ENCODE peak calls at places on chromosome 10, in ten cellular contexts. One of them, this sample, is unnamed.

GRCh38 chr10:86535057-86535882 is 13.7 kb upstream of the WAPL start:
- DNase-seq in cardiac muscle cell: peak; percentile 39
- DNase-seq in PC-9: peak; percentile 74
- DNase-seq in astrocyte: no peak
- DNase-seq in ovary: peak; percentile 50
- DNase-seq in psoas muscle: peak; percentile 89
- DNase-seq in H9: peak; percentile 83
- DNase-seq in fibroblast of lung: peak; percentile 23
- DNase-seq in lower lobe of right lung: peak; percentile 91
- DNase-seq in heart right ventricle: peak; percentile 78
- DNase-seq in this sample: peak; percentile 84

GRCh38 chr10:87675396-87676376 is 16.0 kb downstream of the PAPSS2 start:
- DNase-seq in astrocyte: peak; percentile 95
- DNase-seq in ovary: no peak
- DNase-seq in heart right ventricle: no peak
- DNase-seq in fibroblast of lung: peak; percentile 97
- DNase-seq in cardiac muscle cell: peak; percentile 80
- DNase-seq in lower lobe of right lung: no peak
- DNase-seq in PC-9: no peak
- DNase-seq in psoas muscle: no peak
- DNase-seq in H9: no peak
- DNase-seq in this sample: no peak

GRCh38 chr10:61779950-61780659 is 117.4 kb downstream of the CABCOCO1 start:
- DNase-seq in psoas muscle: peak; percentile 38
- DNase-seq in ovary: no peak
- DNase-seq in PC-9: peak; percentile 68
- DNase-seq in lower lobe of right lung: peak; percentile 51
- DNase-seq in astrocyte: peak; percentile 93
- DNase-seq in fibroblast of lung: peak; percentile 94
- DNase-seq in heart right ventricle: peak; percentile 29
- DNase-seq in cardiac muscle cell: peak; percentile 93
- DNase-seq in H9: no peak
- DNase-seq in this sample: peak; percentile 62

GRCh38 chr10:78952686-78953085 is 116.1 kb upstream of the ZMIZ1 start:
- DNase-seq in astrocyte: peak; percentile 81
- DNase-seq in cardiac muscle cell: peak; percentile 91
- DNase-seq in ovary: peak; percentile 74
- DNase-seq in heart right ventricle: peak; percentile 40
- DNase-seq in psoas muscle: peak; percentile 75
- DNase-seq in lower lobe of right lung: no peak
- DNase-seq in PC-9: no peak
- DNase-seq in H9: no peak
- DNase-seq in fibroblast of lung: peak; percentile 85
- DNase-seq in this sample: peak; percentile 84

GRCh38 chr10:116831086-116831485 is 18.2 kb upstream of the ENO4 start:
- DNase-seq in fibroblast of lung: no peak
- DNase-seq in lower lobe of right lung: no peak
- DNase-seq in psoas muscle: no peak
- DNase-seq in astrocyte: no peak
- DNase-seq in heart right ventricle: no peak
- DNase-seq in cardiac muscle cell: no peak
- DNase-seq in PC-9: no peak
- DNase-seq in ovary: no peak
- DNase-seq in H9: no peak
- DNase-seq in this sample: no peak

GRCh38 chr10:117543999-117544728 is 1.6 kb downstream of the EMX2 start:
- DNase-seq in cardiac muscle cell: no peak
- DNase-seq in ovary: no peak
- DNase-seq in psoas muscle: no peak
- DNase-seq in lower lobe of right lung: no peak
- DNase-seq in heart right ventricle: no peak
- DNase-seq in H9: peak; percentile 39
- DNase-seq in PC-9: no peak
- DNase-seq in fibroblast of lung: no peak
- DNase-seq in astrocyte: no peak
- DNase-seq in this sample: no peak

GRCh38 chr10:3996697-3997096 is 211.7 kb upstream of the KLF6 start:
- DNase-seq in lower lobe of right lung: no peak
- DNase-seq in astrocyte: no peak
- DNase-seq in fibroblast of lung: no peak
- DNase-seq in PC-9: no peak
- DNase-seq in psoas muscle: no peak
- DNase-seq in heart right ventricle: no peak
- DNase-seq in H9: no peak
- DNase-seq in cardiac muscle cell: no peak
- DNase-seq in ovary: no peak
- DNase-seq in this sample: no peak

GRCh38 chr10:60388709-60389241 is 900 bp downstream of the ANK3 start:
- DNase-seq in ovary: no peak
- DNase-seq in H9: no peak
- DNase-seq in heart right ventricle: no peak
- DNase-seq in fibroblast of lung: no peak
- DNase-seq in PC-9: no peak
- DNase-seq in psoas muscle: no peak
- DNase-seq in astrocyte: no peak
- DNase-seq in cardiac muscle cell: no peak
- DNase-seq in lower lobe of right lung: no peak
- DNase-seq in this sample: no peak

GRCh38 chr10:121722665-121723064 is 124.4 kb upstream of the FGFR2 start:
- DNase-seq in H9: no peak
- DNase-seq in heart right ventricle: no peak
- DNase-seq in PC-9: no peak
- DNase-seq in cardiac muscle cell: no peak
- DNase-seq in astrocyte: no peak
- DNase-seq in psoas muscle: no peak
- DNase-seq in lower lobe of right lung: no peak
- DNase-seq in fibroblast of lung: peak; percentile 13
- DNase-seq in ovary: no peak
- DNase-seq in this sample: no peak

GRCh38 chr10:95526066-95526465 is 35.1 kb downstream of the SORBS1 start:
- DNase-seq in psoas muscle: no peak
- DNase-seq in fibroblast of lung: no peak
- DNase-seq in cardiac muscle cell: no peak
- DNase-seq in astrocyte: no peak
- DNase-seq in lower lobe of right lung: no peak
- DNase-seq in H9: no peak
- DNase-seq in PC-9: no peak
- DNase-seq in heart right ventricle: no peak
- DNase-seq in ovary: no peak
- DNase-seq in this sample: no peak

GRCh38 chr10:114902151-114902550 is 35.8 kb upstream of the TRUB1 start:
- DNase-seq in cardiac muscle cell: peak; percentile 21
- DNase-seq in H9: no peak
- DNase-seq in fibroblast of lung: peak; percentile 66
- DNase-seq in lower lobe of right lung: no peak
- DNase-seq in heart right ventricle: no peak
- DNase-seq in ovary: no peak
- DNase-seq in psoas muscle: no peak
- DNase-seq in astrocyte: peak; percentile 56
- DNase-seq in PC-9: no peak
- DNase-seq in this sample: no peak

GRCh38 chr10:62804384-62805138 is at the start of gene ADO:
- DNase-seq in heart right ventricle: peak; percentile 89
- DNase-seq in psoas muscle: peak; percentile 87
- DNase-seq in PC-9: peak; percentile 79
- DNase-seq in lower lobe of right lung: peak; percentile 93
- DNase-seq in fibroblast of lung: peak; percentile 83
- DNase-seq in ovary: peak; percentile 85
- DNase-seq in astrocyte: peak; percentile 72
- DNase-seq in H9: peak; percentile 88
- DNase-seq in cardiac muscle cell: peak; percentile 92
- DNase-seq in this sample: peak; percentile 86

GRCh38 chr10:14556285-14556956 is 218.3 kb downstream of the FAM107B start:
- DNase-seq in ovary: no peak
- DNase-seq in astrocyte: no peak
- DNase-seq in PC-9: no peak
- DNase-seq in lower lobe of right lung: peak; percentile 63
- DNase-seq in cardiac muscle cell: no peak
- DNase-seq in psoas muscle: no peak
- DNase-seq in H9: peak; percentile 64
- DNase-seq in heart right ventricle: no peak
- DNase-seq in fibroblast of lung: peak; percentile 22
- DNase-seq in this sample: no peak
- H3K4me1 ChIP-seq in ovary: no peaks in the 10 kb centered on the region
- H3K4me1 ChIP-seq in astrocyte: peaks cover 15% of the 10 kb centered on the region
- H3K4me1 ChIP-seq in PC-9: peaks cover 81% of the 10 kb centered on the region
- H3K4me1 ChIP-seq in lower lobe of right lung: peaks cover 80% of the 10 kb centered on the region
- H3K4me1 ChIP-seq in cardiac muscle cell: no peaks in the 10 kb centered on the region
- H3K4me1 ChIP-seq in psoas muscle: no peaks in the 10 kb centered on the region
- H3K4me1 ChIP-seq in H9: peaks cover 18% of the 10 kb centered on the region
- H3K4me1 ChIP-seq in heart right ventricle: peaks cover 6% of the 10 kb centered on the region
- H3K4me1 ChIP-seq in fibroblast of lung: peaks cover 5% of the 10 kb centered on the region
- H3K4me1 ChIP-seq in this sample: peaks cover 5% of the 10 kb centered on the region

DNA sequence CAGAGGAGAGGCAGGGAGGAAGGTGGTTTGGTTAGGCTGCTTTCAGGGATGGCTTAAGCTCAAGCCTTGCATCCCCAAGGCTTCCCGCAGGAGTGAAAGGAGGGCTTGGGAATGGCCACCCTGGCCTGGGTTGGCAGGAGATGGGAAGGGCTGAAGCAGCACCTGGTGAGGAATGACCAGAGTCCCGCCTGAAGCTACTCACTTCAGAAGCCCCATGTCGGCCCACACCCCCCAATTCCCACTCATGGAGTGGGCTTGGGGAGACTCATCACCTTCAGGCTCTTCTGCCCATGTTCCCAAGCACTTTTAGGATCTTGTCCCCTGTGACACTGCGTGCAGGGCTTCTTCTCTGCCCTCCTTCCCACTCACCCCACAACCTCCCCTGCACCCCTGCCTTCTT is 16.4 kb downstream of the RGR start:
- DNase-seq in H9: no peak
- DNase-seq in heart right ventricle: no peak
- DNase-seq in fibroblast of lung: no peak
- DNase-seq in ovary: no peak
- DNase-seq in PC-9: no peak
- DNase-seq in lower lobe of right lung: no peak
- DNase-seq in astrocyte: no peak
- DNase-seq in cardiac muscle cell: no peak
- DNase-seq in psoas muscle: no peak
- DNase-seq in this sample: no peak
- H3K27me3 ChIP-seq in H9: no peaks in the 10 kb centered on the region
- H3K27me3 ChIP-seq in heart right ventricle: peaks cover 27% of the 10 kb centered on the region
- H3K27me3 ChIP-seq in fibroblast of lung: peaks cover 9% of the 10 kb centered on the region
- H3K27me3 ChIP-seq in ovary: no peaks in the 10 kb centered on the region
- H3K27me3 ChIP-seq in PC-9: peaks cover 58% of the 10 kb centered on the region
- H3K27me3 ChIP-seq in lower lobe of right lung: peaks cover 8% of the 10 kb centered on the region
- H3K27me3 ChIP-seq in astrocyte: no peaks in the 10 kb centered on the region
- H3K27me3 ChIP-seq in cardiac muscle cell: no peaks in the 10 kb centered on the region
- H3K27me3 ChIP-seq in psoas muscle: no peaks in the 10 kb centered on the region
- H3K27me3 ChIP-seq in this sample: no peaks in the 10 kb centered on the region

GRCh38 chr10:35424680-35425285 is 88.5 kb downstream of the CCNY start:
- DNase-seq in PC-9: no peak
- DNase-seq in lower lobe of right lung: no peak
- DNase-seq in fibroblast of lung: no peak
- DNase-seq in astrocyte: no peak
- DNase-seq in psoas muscle: no peak
- DNase-seq in ovary: no peak
- DNase-seq in H9: no peak
- DNase-seq in heart right ventricle: no peak
- DNase-seq in cardiac muscle cell: no peak
- DNase-seq in this sample: no peak
- H3K4me1 ChIP-seq in PC-9: peaks cover 42% of the 10 kb centered on the region
- H3K4me1 ChIP-seq in lower lobe of right lung: peaks cover 67% of the 10 kb centered on the region
- H3K4me1 ChIP-seq in fibroblast of lung: peaks cover 26% of the 10 kb centered on the region
- H3K4me1 ChIP-seq in astrocyte: peaks cover 57% of the 10 kb centered on the region
- H3K4me1 ChIP-seq in psoas muscle: peaks cover 54% of the 10 kb centered on the region
- H3K4me1 ChIP-seq in ovary: peaks cover 15% of the 10 kb centered on the region
- H3K4me1 ChIP-seq in H9: peaks cover 10% of the 10 kb centered on the region
- H3K4me1 ChIP-seq in heart right ventricle: peaks cover 85% of the 10 kb centered on the region
- H3K4me1 ChIP-seq in cardiac muscle cell: peaks cover 47% of the 10 kb centered on the region
- H3K4me1 ChIP-seq in this sample: peaks cover 24% of the 10 kb centered on the region

GRCh38 chr10:43162604-43163003 is 24.4 kb downstream of the CSGALNACT2 start:
- DNase-seq in fibroblast of lung: no peak
- DNase-seq in ovary: no peak
- DNase-seq in astrocyte: no peak
- DNase-seq in cardiac muscle cell: no peak
- DNase-seq in heart right ventricle: no peak
- DNase-seq in psoas muscle: no peak
- DNase-seq in H9: no peak
- DNase-seq in PC-9: no peak
- DNase-seq in lower lobe of right lung: no peak
- DNase-seq in this sample: no peak
- H3K27me3 ChIP-seq in fibroblast of lung: no peaks in the 10 kb centered on the region
- H3K27me3 ChIP-seq in ovary: no peaks in the 10 kb centered on the region
- H3K27me3 ChIP-seq in astrocyte: no peaks in the 10 kb centered on the region
- H3K27me3 ChIP-seq in cardiac muscle cell: no peaks in the 10 kb centered on the region
- H3K27me3 ChIP-seq in heart right ventricle: no peaks in the 10 kb centered on the region
- H3K27me3 ChIP-seq in psoas muscle: no peaks in the 10 kb centered on the region
- H3K27me3 ChIP-seq in H9: no peaks in the 10 kb centered on the region
- H3K27me3 ChIP-seq in PC-9: no peaks in the 10 kb centered on the region
- H3K27me3 ChIP-seq in lower lobe of right lung: no peaks in the 10 kb centered on the region
- H3K27me3 ChIP-seq in this sample: no peaks in the 10 kb centered on the region

DNA sequence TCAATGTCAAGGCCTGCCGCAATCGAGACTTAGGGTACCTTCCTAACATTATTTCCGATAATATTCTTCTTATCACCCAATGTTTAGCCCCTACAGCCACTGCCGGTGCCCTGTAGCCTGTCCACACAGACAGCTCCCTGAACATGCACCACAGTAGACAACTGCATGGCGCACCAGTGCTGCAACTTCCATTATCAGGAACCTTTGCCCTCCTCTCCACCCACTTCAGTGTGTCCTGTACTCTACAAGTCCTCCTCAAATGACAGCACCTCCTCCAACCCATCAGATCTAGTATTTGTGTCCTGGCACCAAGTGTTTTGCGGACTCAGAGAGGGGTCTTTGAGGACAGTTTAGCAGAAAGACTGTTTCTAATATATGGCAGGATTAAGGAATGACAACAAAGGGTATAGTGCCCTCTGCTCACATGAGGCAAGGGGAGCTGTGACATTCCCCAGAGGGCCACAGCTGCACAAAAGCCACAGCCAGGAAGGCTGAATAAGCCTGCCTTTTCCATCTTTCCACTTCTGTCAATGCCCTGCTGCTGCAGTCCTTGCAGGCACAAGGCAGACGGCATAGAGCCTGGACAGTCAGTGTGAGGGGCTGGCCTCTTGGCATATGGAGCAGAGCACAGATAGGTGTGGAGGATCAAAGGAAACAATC is 335.4 kb downstream of the PARD3 start:
- DNase-seq in astrocyte: no peak
- DNase-seq in psoas muscle: no peak
- DNase-seq in cardiac muscle cell: no peak
- DNase-seq in ovary: no peak
- DNase-seq in heart right ventricle: no peak
- DNase-seq in fibroblast of lung: no peak
- DNase-seq in H9: no peak
- DNase-seq in PC-9: no peak
- DNase-seq in lower lobe of right lung: no peak
- DNase-seq in this sample: no peak
- H3K4me1 ChIP-seq in astrocyte: no peaks in the 10 kb centered on the region
- H3K4me1 ChIP-seq in psoas muscle: no peaks in the 10 kb centered on the region
- H3K4me1 ChIP-seq in cardiac muscle cell: peaks cover 10% of the 10 kb centered on the region
- H3K4me1 ChIP-seq in ovary: peaks cover 1% of the 10 kb centered on the region
- H3K4me1 ChIP-seq in heart right ventricle: no peaks in the 10 kb centered on the region
- H3K4me1 ChIP-seq in fibroblast of lung: peaks cover 3% of the 10 kb centered on the region
- H3K4me1 ChIP-seq in H9: no peaks in the 10 kb centered on the region
- H3K4me1 ChIP-seq in PC-9: no peaks in the 10 kb centered on the region
- H3K4me1 ChIP-seq in lower lobe of right lung: no peaks in the 10 kb centered on the region
- H3K4me1 ChIP-seq in this sample: peaks cover 4% of the 10 kb centered on the region

GRCh38 chr10:101567165-101568006 is 20.7 kb downstream of the POLL start:
- DNase-seq in cardiac muscle cell: no peak
- DNase-seq in psoas muscle: no peak
- DNase-seq in PC-9: no peak
- DNase-seq in astrocyte: no peak
- DNase-seq in fibroblast of lung: no peak
- DNase-seq in H9: no peak
- DNase-seq in lower lobe of right lung: no peak
- DNase-seq in heart right ventricle: no peak
- DNase-seq in ovary: no peak
- DNase-seq in this sample: peak; percentile 24
- H3K27me3 ChIP-seq in cardiac muscle cell: peaks cover 3% of the 10 kb centered on the region
- H3K27me3 ChIP-seq in psoas muscle: no peaks in the 10 kb centered on the region
- H3K27me3 ChIP-seq in PC-9: peaks cover 15% of the 10 kb centered on the region
- H3K27me3 ChIP-seq in astrocyte: peaks cover 25% of the 10 kb centered on the region
- H3K27me3 ChIP-seq in fibroblast of lung: peaks cover 23% of the 10 kb centered on the region
- H3K27me3 ChIP-seq in H9: peaks cover 12% of the 10 kb centered on the region
- H3K27me3 ChIP-seq in lower lobe of right lung: peaks cover 73% of the 10 kb centered on the region
- H3K27me3 ChIP-seq in heart right ventricle: peaks cover 54% of the 10 kb centered on the region
- H3K27me3 ChIP-seq in ovary: peaks cover 3% of the 10 kb centered on the region
- H3K27me3 ChIP-seq in this sample: no peaks in the 10 kb centered on the region

This sample was measured in right cardiac atrium.